ENCODE peak calls at places on chromosome 5, in eight cellular contexts. L is heart left ventricle; B is activated CD4-positive, alpha-beta T cell treated with anti-CD3 and anti-CD28 coated beads for 24 hours; N is stimulated activated CD4-positive, alpha-beta T cell treated with anti-CD3 and anti-CD28 coated beads, Interleukin-2, amount 100 ng/mL, for 48 hours; D is choroid plexus epithelial cell; F is cortex of kidney; E is activated CD8-positive, alpha-beta memory T cell treated with anti-CD3 and anti-CD28 coated beads, Interleukin-2, amount 10 ng/mL, durations not matched to agents 7 days and 5 days; X is A549. K is an unnamed sample.

GRCh38 chr5:133925866-133926488 is 42.4 kb downstream of the C5orf15 start:
- DNase-seq in D (peak; percentile 41), E (no peak), L (no peak), B (no peak), F (no peak), X (no peak), N (no peak), K (peak; percentile 46)

GRCh38 chr5:95283761-95284511 is 958 bp downstream of the MCTP1 start:
- DNase-seq in D (peak; percentile 10), N (peak; percentile 24), F (no peak), L (peak; percentile 25), E (peak; percentile 42), B (no peak), X (peak; percentile 19), K (peak; percentile 3)

GRCh38 chr5:119483155-119483554 is 30.9 kb downstream of the HSD17B4 start:
- DNase-seq in E (no peak), F (no peak), B (no peak), N (no peak), D (no peak), X (no peak), L (no peak), K (no peak)

GRCh38 chr5:124278636-124279035 is 467.8 kb downstream of the ZNF608 start:
- DNase-seq in E (no peak), F (no peak), B (no peak), D (no peak), X (no peak), L (no peak), N (no peak), K (no peak)

GRCh38 chr5:170362625-170363024 is 26.5 kb downstream of the KCNMB1 start:
- DNase-seq in N (no peak), F (no peak), L (no peak), E (no peak), D (no peak), B (no peak), X (no peak), K (no peak)

GRCh38 chr5:44844744-44845143 is 36.0 kb downstream of the MRPS30 start:
- DNase-seq in F (no peak), E (no peak), D (no peak), N (no peak), B (no peak), X (no peak), L (no peak), K (no peak)

GRCh38 chr5:4215143-4215542 is 619.5 kb downstream of the IRX1 start:
- DNase-seq in N (no peak), E (no peak), X (no peak), F (no peak), D (no peak), B (no peak), L (no peak), K (no peak)

GRCh38 chr5:153099328-153099727 is 391.1 kb upstream of the GRIA1 start:
- DNase-seq in N (no peak), E (no peak), L (no peak), X (no peak), F (no peak), D (no peak), B (no peak), K (no peak)

GRCh38 chr5:89287964-89288363 is 405.0 kb upstream of the MEF2C start:
- DNase-seq in L (no peak), E (no peak), D (no peak), B (no peak), X (no peak), F (no peak), N (no peak), K (no peak)

GRCh38 chr5:6484446-6484845 is 35.8 kb downstream of the UBE2QL1 start:
- DNase-seq in D (no peak), X (no peak), F (no peak), B (no peak), N (no peak), L (no peak), E (no peak), K (no peak)

GRCh38 chr5:91146221-91146620 is 236.9 kb downstream of the ARRDC3 start:
- DNase-seq in E (no peak), B (no peak), L (no peak), D (peak; percentile 63), F (no peak), X (no peak), N (no peak), K (no peak)

K was measured in astrocyte.